ENCODE peak calls at places on chromosomes 12 and 14, in six cellular contexts. One of them, this sample, is unnamed.

GRCh38 chr14:77882631-77883030 is 82.7 kb downstream of the ADCK1 start:
- DNase-seq in fibroblast of the aortic adventitia: peak; percentile 37
- DNase-seq in BE2C: peak; percentile 53
- DNase-seq in NCI-H526: no peak
- DNase-seq in NCI-H2081: no peak
- DNase-seq in AG04450: no peak
- DNase-seq in this sample: no peak

GRCh38 chr14:67734675-67735074 is 33.0 kb downstream of the RDH12 start:
- DNase-seq in fibroblast of the aortic adventitia: peak; percentile 20
- DNase-seq in BE2C: no peak
- DNase-seq in NCI-H526: no peak
- DNase-seq in NCI-H2081: no peak
- DNase-seq in AG04450: no peak
- DNase-seq in this sample: no peak

GRCh38 chr12:43453761-43454160 is 98.2 kb downstream of the ADAMTS20 start:
- DNase-seq in fibroblast of the aortic adventitia: no peak
- DNase-seq in BE2C: no peak
- DNase-seq in NCI-H526: no peak
- DNase-seq in NCI-H2081: no peak
- DNase-seq in AG04450: no peak
- DNase-seq in this sample: no peak

GRCh38 chr12:23950775-23951391 is 1.4 kb upstream of the SOX5 start:
- DNase-seq in fibroblast of the aortic adventitia: peak; percentile 12
- DNase-seq in BE2C: no peak
- DNase-seq in NCI-H526: peak; percentile 52
- DNase-seq in NCI-H2081: peak; percentile 62
- DNase-seq in AG04450: no peak
- DNase-seq in this sample: no peak

GRCh38 chr12:118328486-118329340 is 44.0 kb downstream of the TAOK3 start:
- DNase-seq in fibroblast of the aortic adventitia: no peak
- DNase-seq in BE2C: no peak
- DNase-seq in NCI-H526: no peak
- DNase-seq in NCI-H2081: no peak
- DNase-seq in AG04450: no peak
- DNase-seq in this sample: no peak

GRCh38 chr12:22287776-22288621 is 46.5 kb downstream of the ST8SIA1 start:
- DNase-seq in fibroblast of the aortic adventitia: peak; percentile 52
- DNase-seq in BE2C: no peak
- DNase-seq in NCI-H526: no peak
- DNase-seq in NCI-H2081: peak; percentile 19
- DNase-seq in AG04450: no peak
- DNase-seq in this sample: no peak

GRCh38 chr12:94601972-94602517 is 48.3 kb downstream of the TMCC3 start:
- DNase-seq in fibroblast of the aortic adventitia: no peak
- DNase-seq in BE2C: no peak
- DNase-seq in NCI-H526: no peak
- DNase-seq in NCI-H2081: no peak
- DNase-seq in AG04450: no peak
- DNase-seq in this sample: no peak

GRCh38 chr14:63276492-63277342 is 42.0 kb downstream of the GPHB5 start:
- DNase-seq in fibroblast of the aortic adventitia: peak; percentile 82
- DNase-seq in BE2C: no peak
- DNase-seq in NCI-H526: peak; percentile 5
- DNase-seq in NCI-H2081: peak; percentile 71
- DNase-seq in AG04450: peak; percentile 21
- DNase-seq in this sample: peak; percentile 44

GRCh38 chr12:12902036-12902435 is 10.7 kb downstream of the GPRC5A start:
- DNase-seq in fibroblast of the aortic adventitia: peak; percentile 87
- DNase-seq in BE2C: no peak
- DNase-seq in NCI-H526: no peak
- DNase-seq in NCI-H2081: no peak
- DNase-seq in AG04450: no peak
- DNase-seq in this sample: no peak

GRCh38 chr14:95870772-95871171 is 5.9 kb upstream of the TUNAR start:
- DNase-seq in fibroblast of the aortic adventitia: no peak
- DNase-seq in BE2C: no peak
- DNase-seq in NCI-H526: no peak
- DNase-seq in NCI-H2081: no peak
- DNase-seq in AG04450: no peak
- DNase-seq in this sample: no peak

GRCh38 chr12:80860206-80860605 is 77.5 kb downstream of the LIN7A start:
- DNase-seq in fibroblast of the aortic adventitia: no peak
- DNase-seq in BE2C: no peak
- DNase-seq in NCI-H526: no peak
- DNase-seq in NCI-H2081: no peak
- DNase-seq in AG04450: no peak
- DNase-seq in this sample: no peak

GRCh38 chr12:41619705-41620104 is 431.6 kb downstream of the PDZRN4 start:
- DNase-seq in fibroblast of the aortic adventitia: no peak
- DNase-seq in BE2C: no peak
- DNase-seq in NCI-H526: no peak
- DNase-seq in NCI-H2081: peak; percentile 47
- DNase-seq in AG04450: no peak
- DNase-seq in this sample: no peak

GRCh38 chr12:101501410-101502045 is 26.4 kb downstream of the SPIC start:
- DNase-seq in fibroblast of the aortic adventitia: peak; percentile 8
- DNase-seq in BE2C: no peak
- DNase-seq in NCI-H526: no peak
- DNase-seq in NCI-H2081: no peak
- DNase-seq in AG04450: no peak
- DNase-seq in this sample: no peak

GRCh38 chr14:22159968-22160367 is 429.1 kb downstream of the DAD1 start:
- DNase-seq in fibroblast of the aortic adventitia: no peak
- DNase-seq in BE2C: no peak
- DNase-seq in NCI-H526: no peak
- DNase-seq in NCI-H2081: no peak
- DNase-seq in AG04450: no peak
- DNase-seq in this sample: no peak

GRCh38 chr14:76926521-76927251 is 100.5 kb downstream of the LRRC74A start:
- DNase-seq in fibroblast of the aortic adventitia: peak; percentile 84
- DNase-seq in BE2C: peak; percentile 80
- DNase-seq in NCI-H526: no peak
- DNase-seq in NCI-H2081: peak; percentile 21
- DNase-seq in AG04450: no peak
- DNase-seq in this sample: peak; percentile 63

GRCh38 chr12:91902860-91903683 is 242.6 kb downstream of the BTG1 start:
- DNase-seq in fibroblast of the aortic adventitia: peak; percentile 25
- DNase-seq in BE2C: no peak
- DNase-seq in NCI-H526: no peak
- DNase-seq in NCI-H2081: no peak
- DNase-seq in AG04450: no peak
- DNase-seq in this sample: no peak

GRCh38 chr12:27711312-27711682 is 665 bp downstream of the MRPS35 start:
- DNase-seq in fibroblast of the aortic adventitia: no peak
- DNase-seq in BE2C: no peak
- DNase-seq in NCI-H526: no peak
- DNase-seq in NCI-H2081: peak; percentile 49
- DNase-seq in AG04450: no peak
- DNase-seq in this sample: no peak

GRCh38 chr14:22112004-22112403 is 438.4 kb upstream of the OR4E1 start:
- DNase-seq in fibroblast of the aortic adventitia: no peak
- DNase-seq in BE2C: peak; percentile 51
- DNase-seq in NCI-H526: no peak
- DNase-seq in NCI-H2081: no peak
- DNase-seq in AG04450: no peak
- DNase-seq in this sample: peak; percentile 8

GRCh38 chr14:104586832-104587620 is 7.5 kb downstream of the C14orf180 start:
- DNase-seq in fibroblast of the aortic adventitia: no peak
- DNase-seq in BE2C: peak; percentile 59
- DNase-seq in NCI-H526: no peak
- DNase-seq in NCI-H2081: no peak
- DNase-seq in AG04450: no peak
- DNase-seq in this sample: peak; percentile 99

GRCh38 chr12:14942532-14942931 is 4.2 kb upstream of the ERP27 start:
- DNase-seq in fibroblast of the aortic adventitia: no peak
- DNase-seq in BE2C: no peak
- DNase-seq in NCI-H526: no peak
- DNase-seq in NCI-H2081: no peak
- DNase-seq in AG04450: no peak
- DNase-seq in this sample: no peak

GRCh38 chr14:93331375-93332031 is 1.3 kb downstream of the BTBD7 start:
- DNase-seq in fibroblast of the aortic adventitia: no peak
- DNase-seq in BE2C: no peak
- DNase-seq in NCI-H526: no peak
- DNase-seq in NCI-H2081: no peak
- DNase-seq in AG04450: no peak
- DNase-seq in this sample: no peak

GRCh38 chr12:93302331-93303229 is 75.1 kb upstream of the NUDT4 start:
- DNase-seq in fibroblast of the aortic adventitia: peak; percentile 85
- DNase-seq in BE2C: no peak
- DNase-seq in NCI-H526: no peak
- DNase-seq in NCI-H2081: no peak
- DNase-seq in AG04450: peak; percentile 82
- DNase-seq in this sample: no peak